ENCODE peak calls at places on chromosomes 11 and 22, in five cellular contexts. One of them, this sample, is unnamed. For H3K4me1, the result is how much of the 10 kb centered on the place peaks cover.

GRCh38 chr11:116309446-116309845 is 463.3 kb downstream of the BUD13 start:
- DNase-seq in psoas muscle: no peak
- DNase-seq in mucosa of descending colon: no peak
- DNase-seq in pancreas: no peak
- DNase-seq in body of pancreas: no peak
- DNase-seq in this sample: no peak

GRCh38 chr11:93608280-93608862 is 53.1 kb upstream of the CEP295 start:
- DNase-seq in psoas muscle: no peak
- DNase-seq in mucosa of descending colon: no peak
- DNase-seq in pancreas: no peak
- DNase-seq in body of pancreas: peak
- DNase-seq in this sample: no peak

GRCh38 chr22:33357894-33358440 is 299.8 kb upstream of the SYN3 start:
- DNase-seq in psoas muscle: no peak
- DNase-seq in mucosa of descending colon: no peak
- DNase-seq in pancreas: no peak
- DNase-seq in body of pancreas: no peak
- DNase-seq in this sample: no peak

GRCh38 chr11:15412054-15412453 is 297.3 kb downstream of the INSC start:
- DNase-seq in psoas muscle: no peak
- DNase-seq in mucosa of descending colon: no peak
- DNase-seq in pancreas: no peak
- DNase-seq in body of pancreas: no peak
- DNase-seq in this sample: no peak

GRCh38 chr11:41498726-41499125 is 39.3 kb upstream of the LRRC4C start:
- DNase-seq in psoas muscle: no peak
- DNase-seq in mucosa of descending colon: no peak
- DNase-seq in pancreas: no peak
- DNase-seq in body of pancreas: no peak
- DNase-seq in this sample: no peak

GRCh38 chr22:32181043-32181442 is 21.9 kb upstream of the C22orf42 start:
- DNase-seq in psoas muscle: no peak
- DNase-seq in mucosa of descending colon: no peak
- DNase-seq in pancreas: no peak
- DNase-seq in body of pancreas: no peak
- DNase-seq in this sample: no peak

GRCh38 chr11:40722179-40722795 is 737.2 kb downstream of the LRRC4C start:
- DNase-seq in psoas muscle: no peak
- DNase-seq in mucosa of descending colon: no peak
- DNase-seq in pancreas: no peak
- DNase-seq in body of pancreas: peak
- DNase-seq in this sample: no peak

GRCh38 chr11:68643576-68643975 is 40.8 kb upstream of the GAL start:
- DNase-seq in psoas muscle: no peak
- DNase-seq in mucosa of descending colon: no peak
- DNase-seq in pancreas: no peak
- DNase-seq in body of pancreas: no peak
- DNase-seq in this sample: no peak

GRCh38 chr11:61725632-61726280 is 26.7 kb upstream of the MYRF start:
- DNase-seq in psoas muscle: no peak
- DNase-seq in mucosa of descending colon: no peak
- DNase-seq in pancreas: no peak
- DNase-seq in body of pancreas: no peak
- DNase-seq in this sample: no peak

DNA sequence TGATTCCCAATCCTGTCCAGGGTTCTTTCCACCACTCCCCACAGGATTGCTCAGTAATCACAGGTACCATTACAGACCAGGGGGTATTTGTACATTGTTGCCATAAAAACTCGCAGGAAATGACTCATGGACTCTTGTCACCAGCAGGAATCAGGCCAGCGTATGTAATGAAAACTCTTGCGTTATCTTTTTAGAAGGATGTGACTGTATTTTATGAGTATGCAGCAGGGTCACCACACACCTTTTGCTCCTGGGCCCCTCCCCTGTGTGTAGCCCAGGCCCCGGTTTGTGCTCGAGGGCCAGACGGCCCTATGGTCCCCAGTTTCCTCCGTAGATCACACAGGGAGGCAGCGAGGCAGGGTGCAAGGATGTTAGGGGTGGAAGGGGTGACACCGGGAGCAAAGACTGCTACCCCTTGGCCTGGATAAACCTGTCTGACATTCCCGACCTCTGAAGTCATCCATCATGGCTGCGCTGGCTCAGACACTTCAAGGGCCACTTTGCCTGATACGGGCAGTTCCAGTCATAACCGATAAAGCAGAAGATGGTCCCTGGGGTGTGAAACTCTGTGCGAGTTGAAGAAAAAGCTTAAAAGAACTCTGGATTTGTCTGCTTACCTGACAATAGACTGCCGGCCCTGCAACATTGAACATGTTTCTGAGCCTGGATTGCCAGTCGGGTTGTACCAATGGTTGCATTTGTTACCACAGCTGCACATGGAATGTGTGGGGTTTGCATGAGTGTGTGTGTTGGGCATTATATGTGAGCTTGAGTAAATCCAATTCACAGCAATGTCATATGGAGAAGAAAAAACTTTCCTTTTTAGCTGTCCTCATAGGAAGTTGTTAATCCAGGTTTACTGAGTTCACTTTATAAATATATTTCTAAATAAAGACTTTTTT is 57.0 kb downstream of the MICAL2 start:
- DNase-seq in psoas muscle: no peak
- DNase-seq in mucosa of descending colon: peak
- DNase-seq in pancreas: no peak
- DNase-seq in body of pancreas: no peak
- DNase-seq in this sample: no peak
- H3K4me1 ChIP-seq in psoas muscle: under half
- H3K4me1 ChIP-seq in mucosa of descending colon: half or more
- H3K4me1 ChIP-seq in pancreas: under half
- H3K4me1 ChIP-seq in body of pancreas: under half
- H3K4me1 ChIP-seq in this sample: under half

DNA sequence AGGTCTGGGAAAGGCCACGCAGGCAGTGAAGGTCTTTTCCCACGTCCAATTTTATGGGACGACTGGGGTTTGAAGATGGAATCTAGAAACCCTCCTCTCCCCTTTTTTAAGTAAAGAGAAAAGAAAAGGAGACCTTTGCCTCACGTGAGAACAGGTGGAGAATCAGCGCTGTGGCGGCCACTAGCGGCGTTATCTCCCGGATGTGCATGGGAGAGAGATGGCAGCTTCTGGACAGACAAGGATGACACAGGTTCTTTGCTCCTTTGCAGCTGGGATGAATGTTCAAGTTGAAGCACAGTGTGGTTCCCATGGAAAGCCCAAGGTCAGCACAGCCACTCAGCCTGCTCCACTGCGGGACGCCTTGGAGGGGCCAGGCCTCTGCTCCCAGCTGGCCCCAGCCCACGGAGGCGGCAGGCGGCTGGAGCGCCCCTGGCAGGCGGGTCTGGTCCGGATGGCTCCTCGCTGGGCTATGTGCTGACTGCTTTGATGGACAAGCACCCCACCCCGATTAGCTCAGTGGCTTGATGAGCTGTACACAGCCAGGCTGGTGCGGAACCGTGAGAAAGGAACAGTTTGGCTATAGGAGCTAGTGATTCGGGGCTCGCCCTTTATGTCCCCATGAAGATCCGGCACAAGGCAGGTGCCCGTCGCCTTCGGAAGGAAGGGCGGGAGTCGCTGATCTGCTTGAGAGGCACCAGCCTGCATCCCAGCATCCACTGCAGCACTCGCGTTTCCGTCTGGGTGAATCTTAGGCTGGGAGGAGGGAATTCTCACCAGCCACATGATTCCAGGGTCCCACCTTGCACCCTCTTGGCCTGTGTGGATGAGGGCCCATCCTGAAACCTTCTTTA is 14.5 kb upstream of the BID start:
- DNase-seq in psoas muscle: no peak
- DNase-seq in mucosa of descending colon: no peak
- DNase-seq in pancreas: no peak
- DNase-seq in body of pancreas: no peak
- DNase-seq in this sample: no peak
- TF ChIP-seq CTCF in psoas muscle: no peak
- TF ChIP-seq CTCF in mucosa of descending colon: no peak
- TF ChIP-seq CTCF in pancreas: no peak
- TF ChIP-seq CTCF in body of pancreas: no peak
- TF ChIP-seq CTCF in this sample: no peak

GRCh38 chr11:47354913-47355282 is 2.4 kb upstream of the MYBPC3 start:
- DNase-seq in psoas muscle: no peak
- DNase-seq in mucosa of descending colon: no peak
- DNase-seq in pancreas: no peak
- DNase-seq in body of pancreas: no peak
- DNase-seq in this sample: no peak
- H3K4me3 ChIP-seq in psoas muscle: peak
- H3K4me3 ChIP-seq in mucosa of descending colon: no peak
- H3K4me3 ChIP-seq in pancreas: peak
- H3K4me3 ChIP-seq in body of pancreas: no peak
- H3K4me3 ChIP-seq in this sample: peak

DNA sequence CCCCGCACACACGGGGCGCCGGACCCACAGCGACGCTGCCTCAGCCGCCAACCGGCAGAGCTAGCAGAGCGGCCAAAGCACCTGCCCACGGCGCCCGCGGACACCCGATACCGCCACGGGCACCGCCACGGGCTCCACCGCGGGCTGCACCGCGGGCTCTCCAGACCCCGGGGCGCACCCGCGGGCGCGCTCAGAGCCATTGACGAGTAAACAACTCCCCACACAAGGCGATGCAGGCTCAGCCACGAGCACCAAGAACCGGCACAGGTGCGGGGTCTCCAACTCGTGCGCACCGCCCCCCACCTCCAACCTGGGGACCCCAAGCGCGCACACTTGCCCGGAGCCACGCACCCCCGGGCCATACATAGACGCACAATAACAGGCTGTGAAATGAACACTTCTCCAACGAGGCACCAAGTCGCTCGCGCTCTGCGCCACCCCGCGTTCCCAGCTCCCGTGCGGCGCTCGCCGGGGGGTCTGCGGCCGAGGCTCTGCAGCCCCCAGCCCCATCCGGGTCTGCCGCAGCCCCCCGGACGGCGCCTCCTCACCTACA is 1.9 kb downstream of the IFITM10 start:
- DNase-seq in psoas muscle: no peak
- DNase-seq in mucosa of descending colon: peak
- DNase-seq in pancreas: no peak
- DNase-seq in body of pancreas: no peak
- DNase-seq in this sample: no peak
- H3K4me1 ChIP-seq in psoas muscle: half or more
- H3K4me1 ChIP-seq in mucosa of descending colon: under half
- H3K4me1 ChIP-seq in pancreas: under half
- H3K4me1 ChIP-seq in body of pancreas: under half
- H3K4me1 ChIP-seq in this sample: under half

GRCh38 chr22:44278234-44279058 is 34.3 kb downstream of the SHISAL1 start:
- DNase-seq in psoas muscle: no peak
- DNase-seq in mucosa of descending colon: no peak
- DNase-seq in pancreas: no peak
- DNase-seq in body of pancreas: no peak
- DNase-seq in this sample: no peak

GRCh38 chr22:44276706-44277403 is 35.9 kb downstream of the SHISAL1 start:
- DNase-seq in psoas muscle: no peak
- DNase-seq in mucosa of descending colon: no peak
- DNase-seq in pancreas: no peak
- DNase-seq in body of pancreas: no peak
- DNase-seq in this sample: no peak

GRCh38 chr22:44274918-44275665 is 37.7 kb downstream of the SHISAL1 start:
- DNase-seq in psoas muscle: no peak
- DNase-seq in mucosa of descending colon: peak
- DNase-seq in pancreas: peak
- DNase-seq in body of pancreas: peak
- DNase-seq in this sample: no peak

GRCh38 chr22:44277404-44278135 is 35.2 kb downstream of the SHISAL1 start:
- DNase-seq in psoas muscle: no peak
- DNase-seq in mucosa of descending colon: no peak
- DNase-seq in pancreas: no peak
- DNase-seq in body of pancreas: no peak
- DNase-seq in this sample: no peak

GRCh38 chr22:44276041-44276440 is 36.7 kb downstream of the SHISAL1 start:
- DNase-seq in psoas muscle: no peak
- DNase-seq in mucosa of descending colon: peak
- DNase-seq in pancreas: no peak
- DNase-seq in body of pancreas: no peak
- DNase-seq in this sample: no peak
- TF ChIP-seq CTCF in psoas muscle: no peak
- TF ChIP-seq CTCF in mucosa of descending colon: no peak
- TF ChIP-seq CTCF in pancreas: no peak
- TF ChIP-seq CTCF in body of pancreas: no peak
- TF ChIP-seq CTCF in this sample: no peak

GRCh38 chr22:49019737-49020136 is 807.9 kb downstream of the BRD1 start:
- DNase-seq in psoas muscle: no peak
- DNase-seq in mucosa of descending colon: no peak
- DNase-seq in pancreas: no peak
- DNase-seq in body of pancreas: no peak
- DNase-seq in this sample: no peak
- H3K4me3 ChIP-seq in psoas muscle: no peak
- H3K4me3 ChIP-seq in mucosa of descending colon: no peak
- H3K4me3 ChIP-seq in pancreas: no peak
- H3K4me3 ChIP-seq in body of pancreas: no peak
- H3K4me3 ChIP-seq in this sample: no peak

GRCh38 chr11:10397226-10397987 is 57.7 kb upstream of the AMPD3 start:
- DNase-seq in psoas muscle: no peak
- DNase-seq in mucosa of descending colon: no peak
- DNase-seq in pancreas: no peak
- DNase-seq in body of pancreas: no peak
- DNase-seq in this sample: no peak
- H3K4me1 ChIP-seq in psoas muscle: under half
- H3K4me1 ChIP-seq in mucosa of descending colon: under half
- H3K4me1 ChIP-seq in pancreas: under half
- H3K4me1 ChIP-seq in body of pancreas: under half
- H3K4me1 ChIP-seq in this sample: half or more

This sample was measured in heart left ventricle.